ENCODE peak calls at places on chromosomes 11 and 22, in six cellular contexts. T is K562, D is A549, N is HepG2, G is GM12878, H is endothelial cell of umbilical vein. I is an unnamed sample.

GRCh38 chr11:119491753-119492455 is 68.9 kb upstream of the THY1 start:
- DNase-seq in T (no peak), D (no peak), N (no peak), G (no peak), H (no peak), I (no peak)

GRCh38 chr11:46330887-46331652 is 16.2 kb upstream of the DGKZ start:
- DNase-seq in T (no peak), D (no peak), N (no peak), G (no peak), H (no peak), I (peak; percentile 69)

GRCh38 chr22:48838376-48838775 is 989.3 kb downstream of the BRD1 start:
- DNase-seq in T (no peak), D (no peak), N (no peak), G (no peak), H (no peak), I (no peak)

GRCh38 chr11:107009190-107009589 is 9.1 kb downstream of the GUCY1A2 start:
- DNase-seq in T (no peak), D (no peak), N (no peak), G (no peak), H (no peak), I (no peak)

GRCh38 chr11:68998390-68998911 is 14.6 kb downstream of the MRGPRF start:
- DNase-seq in T (no peak), D (no peak), N (no peak), G (no peak), H (peak; percentile 68), I (no peak)

GRCh38 chr22:34812631-34813030 is 253.3 kb upstream of the ISX start:
- DNase-seq in T (no peak), D (no peak), N (no peak), G (no peak), H (no peak), I (no peak)

GRCh38 chr11:126210871-126211235 is 597 bp downstream of the RPUSD4 start:
- DNase-seq in T (no peak), D (no peak), N (no peak), G (no peak), H (no peak), I (no peak)

GRCh38 chr11:1835671-1836010 is 851 bp downstream of the SYT8 start:
- DNase-seq in T (no peak), D (no peak), N (no peak), G (no peak), H (no peak), I (no peak)

GRCh38 chr11:103464420-103464819 is 355.2 kb downstream of the DYNC2H1 start:
- DNase-seq in T (no peak), D (no peak), N (no peak), G (no peak), H (no peak), I (no peak)

GRCh38 chr11:124793466-124794278 is 6.5 kb downstream of the MSANTD2 start:
- DNase-seq in T (peak; percentile 64), D (peak; percentile 62), N (peak; percentile 51), G (no peak), H (peak; percentile 70), I (peak; percentile 66)

GRCh38 chr11:61837411-61838005 is 9.4 kb downstream of the FADS2 start:
- DNase-seq in T (no peak), D (no peak), N (no peak), G (no peak), H (no peak), I (no peak)

GRCh38 chr11:68924073-68924925 is 20.6 kb downstream of the IGHMBP2 start:
- DNase-seq in T (no peak), D (no peak), N (no peak), G (no peak), H (no peak), I (no peak)

GRCh38 chr22:37708580-37709444 is 12.0 kb downstream of the TRIOBP start:
- DNase-seq in T (no peak), D (no peak), N (no peak), G (no peak), H (no peak), I (no peak)

GRCh38 chr11:75225794-75226193 is 14.8 kb upstream of the TPBGL start:
- DNase-seq in T (no peak), D (no peak), N (no peak), G (no peak), H (no peak), I (no peak)

GRCh38 chr22:47621253-47621652 is 858.8 kb downstream of the TBC1D22A start:
- DNase-seq in T (no peak), D (no peak), N (no peak), G (no peak), H (no peak), I (no peak)

GRCh38 chr11:115194798-115195101 is 309.5 kb downstream of the CADM1 start:
- DNase-seq in T (no peak), D (no peak), N (no peak), G (peak; percentile 21), H (no peak), I (no peak)
- TF ChIP-seq MYC in T (no peak), D (no peak), N (no peak), G (no peak), H (no peak), I (no peak)

DNA sequence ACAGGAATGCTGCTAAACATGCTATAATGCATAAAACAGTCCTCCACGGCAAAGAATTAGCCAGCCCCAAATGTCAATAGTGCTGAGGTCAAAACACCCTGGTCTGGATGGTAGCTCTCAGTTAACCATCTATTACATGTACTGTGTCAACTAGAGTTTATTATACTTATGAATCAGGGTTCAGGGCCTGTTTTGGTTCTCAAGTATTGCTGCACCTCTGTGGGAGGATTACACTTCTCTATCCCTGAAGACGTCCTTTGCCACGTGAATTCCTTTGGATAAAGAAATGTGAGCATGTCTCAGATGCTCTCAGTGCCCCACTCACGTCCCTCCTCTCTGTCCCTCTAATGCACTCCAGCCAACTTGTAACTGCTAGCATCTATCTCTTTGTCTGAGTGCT is 53.4 kb downstream of the SLC1A2 start:
- DNase-seq in T (no peak), D (no peak), N (no peak), G (no peak), H (no peak), I (no peak)
- H3K4me3 ChIP-seq in T (no peak overlapping the region), D (no peak overlapping the region), N (no peak overlapping the region), G (no peak overlapping the region), H (no peak overlapping the region), I (no peak overlapping the region)

GRCh38 chr11:3014314-3014938 is 22.3 kb upstream of the NAP1L4 start:
- DNase-seq in T (no peak), D (no peak), N (no peak), G (no peak), H (no peak), I (no peak)
- TF ChIP-seq MAX in T (no peak), D (no peak), N (no peak), G (no peak), H (no peak), I (no peak)

DNA sequence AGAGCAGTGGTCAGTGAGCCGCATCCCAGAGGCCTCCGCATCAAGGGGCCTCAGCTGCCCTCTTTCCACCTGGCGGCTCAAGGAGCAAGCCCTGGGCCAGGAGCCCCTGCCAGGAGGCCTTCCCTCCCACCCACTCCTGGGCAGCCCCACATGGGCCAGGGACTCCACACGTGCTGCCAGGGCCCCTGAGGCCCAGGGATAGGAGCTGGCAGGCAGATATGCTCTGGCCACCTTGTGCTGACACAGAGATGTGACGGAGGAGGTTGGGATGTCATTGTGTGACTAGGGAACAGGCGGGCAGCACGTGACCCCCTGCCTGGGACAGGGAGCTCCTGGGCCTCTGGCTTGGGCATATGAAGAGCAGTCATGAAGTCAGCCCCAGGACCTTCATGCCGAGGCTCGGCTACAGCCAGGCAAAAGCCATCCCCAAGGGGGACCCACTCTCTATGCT is 77.9 kb downstream of the PIWIL3 start:
- DNase-seq in T (no peak), D (no peak), N (no peak), G (no peak), H (no peak), I (no peak)
- TF ChIP-seq MYC in T (no peak), D (no peak), N (no peak), G (no peak), H (no peak), I (no peak)

GRCh38 chr11:35402751-35403454 is 16.5 kb downstream of the SLC1A2 start:
- DNase-seq in T (no peak), D (no peak), N (no peak), G (no peak), H (no peak), I (no peak)

GRCh38 chr11:35407041-35407440 is 12.3 kb downstream of the SLC1A2 start:
- DNase-seq in T (no peak), D (no peak), N (no peak), G (no peak), H (no peak), I (no peak)

GRCh38 chr11:35403765-35404396 is 15.5 kb downstream of the SLC1A2 start:
- DNase-seq in T (no peak), D (no peak), N (no peak), G (no peak), H (no peak), I (no peak)

GRCh38 chr11:35398881-35399280 is 20.5 kb downstream of the SLC1A2 start:
- DNase-seq in T (no peak), D (no peak), N (no peak), G (no peak), H (no peak), I (no peak)

GRCh38 chr11:35404397-35404775 is 15.0 kb downstream of the SLC1A2 start:
- DNase-seq in T (peak; percentile 42), D (peak; percentile 54), N (peak; percentile 18), G (no peak), H (peak; percentile 25), I (peak; percentile 32)
- H3K4me3 ChIP-seq in T (no peak overlapping the region), D (peak overlapping the region; percentile 18), N (no peak overlapping the region), G (no peak overlapping the region), H (no peak overlapping the region), I (no peak overlapping the region)

DNA sequence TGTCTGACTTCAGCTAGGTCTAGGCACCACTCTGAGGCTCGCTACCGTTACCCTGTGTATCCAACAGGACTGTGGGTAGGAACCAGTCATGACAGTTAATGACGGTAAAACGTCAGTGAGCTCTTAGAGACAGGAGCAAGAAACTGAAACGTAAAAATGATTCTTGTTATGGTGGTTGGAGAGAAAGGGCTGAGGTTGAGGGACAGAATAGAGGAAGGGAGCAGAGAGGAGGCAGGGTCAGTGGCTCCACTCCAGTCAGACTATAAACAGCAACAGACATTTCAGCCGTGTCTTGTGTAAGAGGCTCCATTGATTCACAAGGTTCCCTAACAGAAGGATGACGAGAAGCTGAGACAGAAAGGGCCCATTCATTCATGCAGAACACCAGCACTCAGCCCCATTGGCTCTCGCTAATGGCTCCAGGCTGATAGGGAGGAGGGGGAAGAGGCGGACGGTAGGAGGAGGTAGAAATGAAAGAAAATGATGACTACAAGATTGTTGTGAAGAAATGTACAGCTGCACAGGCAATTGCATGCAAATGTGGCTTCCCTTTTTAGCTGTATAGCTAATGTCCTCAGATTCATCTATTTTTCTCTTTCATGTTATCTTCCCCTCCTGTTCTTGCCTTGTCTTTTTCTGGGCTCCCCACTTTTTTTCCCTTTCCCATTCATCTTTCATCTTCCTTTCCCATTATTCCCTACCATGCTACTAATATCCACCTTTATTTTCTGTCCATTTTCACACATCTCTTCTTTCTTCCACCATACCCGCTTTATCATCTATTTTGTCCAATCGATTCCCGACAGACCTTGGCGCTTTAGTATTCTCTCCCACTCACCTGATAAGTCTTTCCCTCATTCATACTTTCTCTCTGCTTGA is 34.3 kb downstream of the ETS1 start:
- DNase-seq in T (no peak), D (no peak), N (no peak), G (peak; percentile 95), H (no peak), I (peak; percentile 84)
- TF ChIP-seq MAX in T (no peak), D (no peak), N (no peak), G (no peak), H (no peak), I (peak; percentile 28)

I was measured in NB4.